ENCODE peak calls at places on chromosomes 5 and 9, in ten cellular contexts. M is AG10803, X is fibroblast of pulmonary artery, L is OCI-LY7, F is kidney epithelial cell, O is PC-3, Y is astrocyte of the cerebellum, Z is dorsolateral prefrontal cortex, U is fibroblast of mammary gland, E is retinal pigment epithelial cell. C is an unnamed sample.

GRCh38 chr5:87560528-87560927 is 147.8 kb upstream of the CCNH start:
- DNase-seq in U (no peak), M (no peak), L (no peak), E (no peak), X (no peak), O (no peak), Z (no peak), F (no peak), Y (no peak), C (no peak)

GRCh38 chr9:33012328-33013068 is 11.1 kb upstream of the APTX start:
- DNase-seq in E (no peak), U (no peak), F (no peak), M (no peak), X (no peak), Y (no peak), Z (no peak), O (no peak), L (no peak), C (no peak)

GRCh38 chr9:92098638-92099037 is 16.6 kb downstream of the SPTLC1 start:
- DNase-seq in X (no peak), O (no peak), L (no peak), F (no peak), M (no peak), Z (no peak), E (no peak), U (no peak), Y (no peak), C (no peak)

GRCh38 chr9:32741706-32742105 is 41.6 kb upstream of the TMEM215 start:
- DNase-seq in X (peak), L (no peak), Z (no peak), U (no peak), O (peak), E (peak), F (no peak), M (no peak), Y (no peak), C (no peak)

GRCh38 chr5:34578962-34579361 is 77.2 kb upstream of the RAI14 start:
- DNase-seq in M (no peak), U (no peak), L (no peak), O (no peak), Y (no peak), F (no peak), X (no peak), Z (no peak), E (no peak), C (no peak)

GRCh38 chr5:141848771-141849370 is 29.3 kb downstream of the PCDH1 start:
- DNase-seq in M (peak), Y (no peak), U (peak), X (peak), O (peak), F (peak), L (peak), Z (no peak), E (peak), C (no peak)

GRCh38 chr5:1550287-1551076 is 26.7 kb upstream of the LPCAT1 start:
- DNase-seq in E (no peak), O (no peak), Y (no peak), F (no peak), X (no peak), Z (no peak), M (no peak), U (no peak), L (no peak), C (no peak)

GRCh38 chr5:96753848-96754247 is 53.9 kb downstream of the ERAP1 start:
- DNase-seq in F (no peak), X (no peak), L (no peak), O (no peak), E (no peak), M (no peak), Z (no peak), U (no peak), Y (no peak), C (no peak)

GRCh38 chr9:98344581-98344980 is 89.1 kb upstream of the TBC1D2 start:
- DNase-seq in M (no peak), Y (no peak), X (no peak), F (no peak), O (no peak), L (no peak), U (no peak), E (no peak), Z (no peak), C (no peak)

GRCh38 chr5:55218966-55219365 is 8.1 kb downstream of the MCIDAS start:
- DNase-seq in L (no peak), M (no peak), E (no peak), U (no peak), Y (no peak), F (no peak), O (peak), X (no peak), Z (no peak), C (no peak)

GRCh38 chr9:89984214-89984613 is 379.4 kb downstream of the GADD45G start:
- DNase-seq in U (peak), Z (no peak), E (no peak), Y (no peak), L (no peak), M (no peak), F (no peak), X (peak), O (peak), C (no peak)

GRCh38 chr9:106962105-106962504 is 99.1 kb downstream of the ZNF462 start:
- DNase-seq in L (no peak), E (no peak), X (peak), U (peak), O (no peak), Z (no peak), Y (no peak), M (no peak), F (no peak), C (no peak)

GRCh38 chr5:41256400-41256799 is 43.1 kb upstream of the C6 start:
- DNase-seq in E (no peak), M (no peak), X (peak), O (peak), F (no peak), Y (peak), U (peak), Z (no peak), L (no peak), C (no peak)

GRCh38 chr5:27702339-27702820 is 664.0 kb upstream of the CDH9 start:
- DNase-seq in X (peak), F (peak), M (peak), Z (no peak), O (no peak), E (peak), Y (peak), L (no peak), U (peak), C (no peak)

GRCh38 chr5:66680804-66681203 is 84.6 kb downstream of the MAST4 start:
- DNase-seq in L (no peak), F (no peak), X (no peak), E (no peak), U (no peak), Z (no peak), Y (no peak), M (no peak), O (no peak), C (no peak)

GRCh38 chr9:129522351-129522750 is 98.5 kb downstream of the C9orf50 start:
- DNase-seq in U (no peak), F (no peak), X (no peak), L (no peak), M (no peak), E (no peak), Z (no peak), O (no peak), Y (no peak), C (no peak)

GRCh38 chr5:91586232-91586631 is 203.1 kb upstream of the ARRDC3 start:
- DNase-seq in L (no peak), E (no peak), Y (no peak), X (no peak), Z (no peak), O (no peak), F (no peak), M (no peak), U (no peak), C (no peak)

GRCh38 chr5:3194684-3195083 is 400.9 kb upstream of the IRX1 start:
- DNase-seq in Z (no peak), X (no peak), O (no peak), L (no peak), Y (no peak), U (no peak), F (no peak), M (no peak), E (no peak), C (no peak)

GRCh38 chr5:157362982-157363381 is 97.0 kb upstream of the NIPAL4 start:
- DNase-seq in U (no peak), Y (no peak), O (peak), M (no peak), F (no peak), Z (no peak), L (no peak), E (no peak), X (no peak), C (no peak)

GRCh38 chr5:170774831-170775230 is 8.7 kb upstream of the GABRP start:
- DNase-seq in Y (no peak), L (no peak), U (no peak), X (no peak), M (no peak), O (no peak), Z (no peak), F (no peak), E (no peak), C (no peak)

GRCh38 chr5:137470111-137470920 is 28.8 kb downstream of the SPOCK1 start:
- DNase-seq in L (no peak), Y (peak), F (peak), U (peak), Z (no peak), X (peak), E (no peak), O (peak), M (peak), C (peak)

GRCh38 chr9:92665836-92666235 is 4.1 kb downstream of the IPPK start:
- DNase-seq in X (no peak), F (no peak), L (no peak), U (no peak), Z (no peak), M (no peak), Y (no peak), E (no peak), O (no peak), C (no peak)

GRCh38 chr5:133944263-133945230 is 23.9 kb downstream of the C5orf15 start:
- DNase-seq in M (peak), X (peak), L (peak), F (no peak), O (peak), Y (no peak), U (peak), Z (peak), E (no peak), C (peak)

GRCh38 chr5:132079619-132080018 is 6.0 kb downstream of the CSF2 start:
- DNase-seq in F (no peak), O (no peak), U (no peak), Y (no peak), L (no peak), X (no peak), E (no peak), M (no peak), Z (no peak), C (no peak)

GRCh38 chr9:75147638-75148037 is 59.3 kb downstream of the OSTF1 start:
- DNase-seq in Y (no peak), U (no peak), L (no peak), M (peak), F (no peak), E (no peak), X (peak), O (no peak), Z (no peak), C (no peak)

GRCh38 chr5:56175465-56175864 is 57.7 kb downstream of the ANKRD55 start:
- DNase-seq in F (peak), O (peak), X (peak), M (peak), Y (peak), E (peak), Z (no peak), U (peak), L (no peak), C (peak)

GRCh38 chr9:115042781-115043509 is 75.0 kb downstream of the TNC start:
- DNase-seq in M (peak), F (no peak), E (no peak), L (no peak), O (no peak), Y (no peak), Z (no peak), X (no peak), U (no peak), C (no peak)

GRCh38 chr9:126406075-126406675 is 79.5 kb downstream of the MVB12B start:
- DNase-seq in O (no peak), U (no peak), M (peak), F (no peak), L (no peak), E (no peak), Y (no peak), Z (no peak), X (no peak), C (peak)
- TF ChIP-seq CTCF in O (no peak), U (no peak), M (no peak), F (no peak), L (no peak), E (no peak), Y (no peak), Z (no peak), X (no peak), C (no peak)

GRCh38 chr5:100902406-100903035 is 561 bp downstream of the ST8SIA4 start:
- DNase-seq in F (no peak), E (no peak), O (peak), Z (no peak), L (no peak), U (no peak), Y (no peak), X (no peak), M (no peak), C (no peak)

GRCh38 chr5:100903036-100903887 is at the start of gene ST8SIA4:
- DNase-seq in L (peak), F (peak), U (peak), Z (peak), O (peak), Y (peak), E (peak), M (no peak), X (peak), C (no peak)

GRCh38 chr5:100900796-100901731 is 2.0 kb downstream of the ST8SIA4 start:
- DNase-seq in O (peak), Y (peak), X (peak), E (no peak), Z (no peak), L (peak), M (peak), F (no peak), U (peak), C (no peak)

GRCh38 chr5:100900142-100900795 is 2.8 kb downstream of the ST8SIA4 start:
- DNase-seq in Z (no peak), X (peak), O (peak), U (peak), E (no peak), M (no peak), L (peak), F (no peak), Y (no peak), C (no peak)

GRCh38 chr5:100901851-100902341 is 1.2 kb downstream of the ST8SIA4 start:
- DNase-seq in X (peak), M (no peak), Z (no peak), O (peak), E (no peak), L (peak), U (no peak), F (no peak), Y (no peak), C (no peak)
- H3K4me3 ChIP-seq in X (peak), M (no peak), Z (peak), O (peak), E (peak), L (peak), U (no peak), F (peak), Y (peak), C (no peak)

GRCh38 chr5:10838038-10838437 is 77.0 kb upstream of the DAP start:
- DNase-seq in X (no peak), E (no peak), U (no peak), Z (no peak), Y (no peak), O (no peak), L (no peak), M (no peak), F (no peak), C (no peak)

GRCh38 chr5:10839118-10839517 is 78.1 kb upstream of the DAP start:
- DNase-seq in U (no peak), L (no peak), Z (no peak), M (no peak), Y (no peak), O (no peak), F (no peak), E (no peak), X (no peak), C (no peak)

GRCh38 chr5:10844016-10844415 is 83.0 kb upstream of the DAP start:
- DNase-seq in Z (no peak), O (no peak), E (no peak), U (no peak), M (no peak), X (no peak), Y (no peak), F (no peak), L (no peak), C (no peak)

GRCh38 chr5:10839916-10840599 is 79.0 kb upstream of the DAP start:
- DNase-seq in M (no peak), O (no peak), F (no peak), L (no peak), Y (no peak), Z (no peak), X (no peak), E (no peak), U (no peak), C (no peak)

GRCh38 chr5:10842823-10843222 is 81.8 kb upstream of the DAP start:
- DNase-seq in U (no peak), Y (no peak), E (no peak), M (no peak), L (no peak), O (no peak), X (no peak), Z (no peak), F (no peak), C (no peak)
- TF ChIP-seq CTCF in U (no peak), Y (no peak), E (no peak), M (no peak), L (no peak), O (no peak), X (no peak), Z (no peak), F (no peak), C (no peak)

GRCh38 chr5:14157494-14157782 is 14.3 kb downstream of the TRIO start:
- DNase-seq in L (no peak), Y (no peak), M (no peak), E (no peak), F (no peak), U (no peak), O (no peak), Z (no peak), X (no peak), C (no peak)

GRCh38 chr5:14155075-14155474 is 11.9 kb downstream of the TRIO start:
- DNase-seq in O (no peak), Y (no peak), M (no peak), X (no peak), E (no peak), Z (no peak), L (peak), F (no peak), U (no peak), C (no peak)

GRCh38 chr5:14156611-14157493 is 13.7 kb downstream of the TRIO start:
- DNase-seq in U (peak), M (peak), L (peak), Y (peak), F (peak), O (peak), E (peak), Z (no peak), X (peak), C (peak)

GRCh38 chr5:14153932-14154646 is 10.9 kb downstream of the TRIO start:
- DNase-seq in Y (peak), E (no peak), M (peak), U (peak), O (peak), X (peak), L (no peak), F (no peak), Z (no peak), C (no peak)

GRCh38 chr5:14155730-14156129 is 12.6 kb downstream of the TRIO start:
- DNase-seq in E (no peak), L (no peak), Z (no peak), O (no peak), M (no peak), X (no peak), Y (no peak), F (no peak), U (no peak), C (no peak)
- H3K4me3 ChIP-seq in E (no peak), L (peak), Z (no peak), O (peak), M (no peak), X (no peak), Y (no peak), F (no peak), U (no peak), C (peak)